ENCODE peak calls at places on chromosomes 13 and 19, in seven cellular contexts. One of them, this sample, is unnamed.

GRCh38 chr13:51874651-51875050 is 12.9 kb downstream of the CCDC70 start:
- DNase-seq in psoas muscle: no peak
- DNase-seq in tibial nerve: no peak
- DNase-seq in H1: no peak
- DNase-seq in trophoblast cell: no peak
- DNase-seq in brain microvascular endothelial cell: no peak
- DNase-seq in testis: no peak
- DNase-seq in this sample: no peak

GRCh38 chr13:102234618-102235017 is 167.2 kb downstream of the FGF14 start:
- DNase-seq in brain microvascular endothelial cell: no peak
- DNase-seq in trophoblast cell: peak; percentile 71
- DNase-seq in testis: no peak
- DNase-seq in H1: no peak
- DNase-seq in psoas muscle: no peak
- DNase-seq in tibial nerve: no peak
- DNase-seq in this sample: no peak

GRCh38 chr13:67023088-67023893 is 206.8 kb downstream of the PCDH9 start:
- DNase-seq in testis: no peak
- DNase-seq in brain microvascular endothelial cell: peak; percentile 89
- DNase-seq in trophoblast cell: no peak
- DNase-seq in psoas muscle: no peak
- DNase-seq in H1: no peak
- DNase-seq in tibial nerve: peak; percentile 12
- DNase-seq in this sample: no peak

GRCh38 chr13:28531195-28531955 is 36.4 kb upstream of the FLT1 start:
- DNase-seq in tibial nerve: no peak
- DNase-seq in brain microvascular endothelial cell: peak; percentile 13
- DNase-seq in psoas muscle: peak; percentile 45
- DNase-seq in testis: peak; percentile 17
- DNase-seq in trophoblast cell: peak; percentile 36
- DNase-seq in H1: peak; percentile 27
- DNase-seq in this sample: no peak

GRCh38 chr13:20828540-20829364 is 55.0 kb upstream of the EEF1AKMT1 start:
- DNase-seq in trophoblast cell: peak; percentile 69
- DNase-seq in brain microvascular endothelial cell: no peak
- DNase-seq in tibial nerve: peak; percentile 70
- DNase-seq in testis: no peak
- DNase-seq in psoas muscle: no peak
- DNase-seq in H1: no peak
- DNase-seq in this sample: no peak

GRCh38 chr13:20402881-20403280 is 122.8 kb downstream of the CRYL1 start:
- DNase-seq in brain microvascular endothelial cell: no peak
- DNase-seq in testis: no peak
- DNase-seq in H1: no peak
- DNase-seq in trophoblast cell: no peak
- DNase-seq in psoas muscle: no peak
- DNase-seq in tibial nerve: no peak
- DNase-seq in this sample: no peak

GRCh38 chr13:46124967-46125933 is 20.4 kb upstream of the CPB2 start:
- DNase-seq in H1: no peak
- DNase-seq in trophoblast cell: peak; percentile 56
- DNase-seq in psoas muscle: no peak
- DNase-seq in testis: no peak
- DNase-seq in tibial nerve: no peak
- DNase-seq in brain microvascular endothelial cell: no peak
- DNase-seq in this sample: no peak

GRCh38 chr19:6032381-6032780 is 54.4 kb upstream of the RANBP3 start:
- DNase-seq in testis: peak; percentile 15
- DNase-seq in trophoblast cell: no peak
- DNase-seq in H1: no peak
- DNase-seq in tibial nerve: no peak
- DNase-seq in brain microvascular endothelial cell: no peak
- DNase-seq in psoas muscle: no peak
- DNase-seq in this sample: no peak

GRCh38 chr13:87426737-87427136 is 244.4 kb upstream of the SLITRK5 start:
- DNase-seq in H1: no peak
- DNase-seq in trophoblast cell: no peak
- DNase-seq in testis: no peak
- DNase-seq in tibial nerve: no peak
- DNase-seq in brain microvascular endothelial cell: no peak
- DNase-seq in psoas muscle: no peak
- DNase-seq in this sample: no peak

GRCh38 chr19:48365602-48366001 is 1.4 kb downstream of the SYNGR4 start:
- DNase-seq in tibial nerve: no peak
- DNase-seq in psoas muscle: no peak
- DNase-seq in brain microvascular endothelial cell: no peak
- DNase-seq in H1: no peak
- DNase-seq in trophoblast cell: no peak
- DNase-seq in testis: no peak
- DNase-seq in this sample: no peak

GRCh38 chr13:27972619-27972877 is 3.4 kb upstream of the CDX2 start:
- DNase-seq in psoas muscle: no peak
- DNase-seq in H1: no peak
- DNase-seq in brain microvascular endothelial cell: no peak
- DNase-seq in testis: no peak
- DNase-seq in tibial nerve: no peak
- DNase-seq in trophoblast cell: no peak
- DNase-seq in this sample: no peak

GRCh38 chr19:28492201-28492600 is 720.8 kb downstream of the UQCRFS1 start:
- DNase-seq in testis: no peak
- DNase-seq in brain microvascular endothelial cell: no peak
- DNase-seq in tibial nerve: no peak
- DNase-seq in trophoblast cell: no peak
- DNase-seq in H1: no peak
- DNase-seq in psoas muscle: no peak
- DNase-seq in this sample: no peak

GRCh38 chr13:107421028-107421427 is 794.3 kb downstream of the LIG4 start:
- DNase-seq in testis: no peak
- DNase-seq in H1: no peak
- DNase-seq in tibial nerve: no peak
- DNase-seq in trophoblast cell: no peak
- DNase-seq in psoas muscle: no peak
- DNase-seq in brain microvascular endothelial cell: peak; percentile 35
- DNase-seq in this sample: no peak

GRCh38 chr13:106865706-106866288 is 297.9 kb upstream of the ARGLU1 start:
- DNase-seq in testis: no peak
- DNase-seq in tibial nerve: no peak
- DNase-seq in psoas muscle: no peak
- DNase-seq in brain microvascular endothelial cell: no peak
- DNase-seq in trophoblast cell: peak; percentile 81
- DNase-seq in H1: no peak
- DNase-seq in this sample: no peak

GRCh38 chr19:44315883-44316282 is 11.1 kb upstream of the ZNF235 start:
- DNase-seq in trophoblast cell: no peak
- DNase-seq in psoas muscle: no peak
- DNase-seq in brain microvascular endothelial cell: no peak
- DNase-seq in H1: no peak
- DNase-seq in tibial nerve: no peak
- DNase-seq in testis: no peak
- DNase-seq in this sample: no peak

GRCh38 chr19:20928371-20928770 is 5.3 kb downstream of the ZNF85 start:
- DNase-seq in trophoblast cell: no peak
- DNase-seq in H1: no peak
- DNase-seq in psoas muscle: no peak
- DNase-seq in tibial nerve: no peak
- DNase-seq in testis: no peak
- DNase-seq in brain microvascular endothelial cell: peak; percentile 94
- DNase-seq in this sample: no peak

GRCh38 chr19:37969695-37970094 is 62.7 kb downstream of the SIPA1L3 start:
- DNase-seq in brain microvascular endothelial cell: no peak
- DNase-seq in testis: no peak
- DNase-seq in tibial nerve: no peak
- DNase-seq in trophoblast cell: no peak
- DNase-seq in psoas muscle: no peak
- DNase-seq in H1: no peak
- DNase-seq in this sample: no peak

GRCh38 chr13:66926200-66926850 is 303.8 kb downstream of the PCDH9 start:
- DNase-seq in brain microvascular endothelial cell: no peak
- DNase-seq in psoas muscle: no peak
- DNase-seq in H1: no peak
- DNase-seq in testis: no peak
- DNase-seq in tibial nerve: no peak
- DNase-seq in trophoblast cell: no peak
- DNase-seq in this sample: no peak

GRCh38 chr13:43156916-43157315 is 133.5 kb downstream of the DNAJC15 start:
- DNase-seq in brain microvascular endothelial cell: no peak
- DNase-seq in H1: no peak
- DNase-seq in psoas muscle: no peak
- DNase-seq in testis: no peak
- DNase-seq in trophoblast cell: no peak
- DNase-seq in tibial nerve: no peak
- DNase-seq in this sample: no peak

GRCh38 chr13:75486146-75486545 is 4.2 kb upstream of the TBC1D4 start:
- DNase-seq in brain microvascular endothelial cell: no peak
- DNase-seq in tibial nerve: no peak
- DNase-seq in testis: no peak
- DNase-seq in H1: no peak
- DNase-seq in trophoblast cell: no peak
- DNase-seq in psoas muscle: no peak
- DNase-seq in this sample: no peak

GRCh38 chr19:54521022-54521859 is 18.6 kb downstream of the LAIR2 start:
- DNase-seq in psoas muscle: no peak
- DNase-seq in trophoblast cell: no peak
- DNase-seq in H1: no peak
- DNase-seq in brain microvascular endothelial cell: no peak
- DNase-seq in testis: no peak
- DNase-seq in tibial nerve: no peak
- DNase-seq in this sample: no peak

GRCh38 chr19:23718802-23719201 is 31.8 kb upstream of the ZNF675 start:
- DNase-seq in testis: no peak
- DNase-seq in tibial nerve: no peak
- DNase-seq in trophoblast cell: no peak
- DNase-seq in brain microvascular endothelial cell: no peak
- DNase-seq in psoas muscle: no peak
- DNase-seq in H1: no peak
- DNase-seq in this sample: no peak

DNA sequence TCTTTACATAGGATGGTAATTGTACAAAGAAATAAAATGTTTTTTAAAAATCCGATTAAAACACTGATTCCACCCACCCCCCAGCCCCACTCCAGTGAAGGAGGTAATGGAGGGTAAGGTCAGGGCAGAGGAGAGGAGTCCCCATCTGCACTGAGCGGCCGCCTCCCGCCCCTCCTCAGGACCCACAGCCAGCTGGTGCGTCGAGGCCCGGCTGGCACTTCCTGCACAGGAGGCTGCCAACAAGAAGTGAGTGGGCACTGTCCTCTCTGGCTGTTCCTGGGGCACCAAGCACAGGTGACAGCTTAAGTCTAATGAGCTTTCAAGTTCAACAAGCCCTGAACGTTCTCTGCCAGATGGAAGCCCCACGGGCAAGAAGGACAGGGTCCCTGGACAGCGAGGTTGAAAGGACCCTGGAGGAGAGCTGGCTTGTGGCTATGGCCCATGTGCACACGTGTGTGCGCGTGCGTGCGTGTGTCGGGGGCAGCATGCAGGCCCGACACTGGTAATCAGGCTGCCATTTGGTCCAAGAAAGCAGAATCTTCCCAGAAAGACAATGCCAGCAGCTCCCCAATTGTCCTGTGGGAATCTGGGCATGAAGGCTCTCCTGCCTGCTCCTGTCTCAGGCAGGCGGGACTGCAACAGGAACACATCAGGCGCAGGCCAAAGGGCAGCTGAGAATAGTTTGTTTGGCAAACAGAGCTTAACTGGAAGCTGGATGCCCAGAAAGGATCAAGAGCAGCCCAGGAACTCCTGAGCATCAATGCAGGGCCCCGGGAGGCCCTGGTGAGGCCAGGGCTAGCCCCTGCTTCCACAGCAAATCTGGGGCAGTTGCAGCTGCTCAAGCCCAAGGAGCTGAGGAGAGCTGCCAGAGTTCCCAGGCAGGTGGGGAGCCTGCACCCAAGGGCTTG is 15.1 kb upstream of the EPHX3 start:
- DNase-seq in tibial nerve: no peak
- DNase-seq in psoas muscle: no peak
- DNase-seq in testis: no peak
- DNase-seq in trophoblast cell: no peak
- DNase-seq in brain microvascular endothelial cell: no peak
- DNase-seq in H1: no peak
- DNase-seq in this sample: no peak
- H3K36me3 ChIP-seq in tibial nerve: peaks cover 12% of the 10 kb centered on the region
- H3K36me3 ChIP-seq in psoas muscle: no peaks in the 10 kb centered on the region
- H3K36me3 ChIP-seq in testis: peaks cover 3% of the 10 kb centered on the region
- H3K36me3 ChIP-seq in trophoblast cell: peaks cover 74% of the 10 kb centered on the region
- H3K36me3 ChIP-seq in brain microvascular endothelial cell: peaks cover 27% of the 10 kb centered on the region
- H3K36me3 ChIP-seq in H1: peaks cover 9% of the 10 kb centered on the region
- H3K36me3 ChIP-seq in this sample: peaks cover 4% of the 10 kb centered on the region

GRCh38 chr13:110479648-110480047 is 81.9 kb downstream of the RAB20 start:
- DNase-seq in psoas muscle: peak; percentile 52
- DNase-seq in trophoblast cell: no peak
- DNase-seq in brain microvascular endothelial cell: no peak
- DNase-seq in testis: no peak
- DNase-seq in H1: no peak
- DNase-seq in tibial nerve: no peak
- DNase-seq in this sample: no peak
- H3K36me3 ChIP-seq in psoas muscle: no peaks in the 10 kb centered on the region
- H3K36me3 ChIP-seq in trophoblast cell: peaks cover 72% of the 10 kb centered on the region
- H3K36me3 ChIP-seq in brain microvascular endothelial cell: peaks cover 89% of the 10 kb centered on the region
- H3K36me3 ChIP-seq in testis: no peaks in the 10 kb centered on the region
- H3K36me3 ChIP-seq in H1: no peaks in the 10 kb centered on the region
- H3K36me3 ChIP-seq in tibial nerve: no peaks in the 10 kb centered on the region
- H3K36me3 ChIP-seq in this sample: peaks cover 61% of the 10 kb centered on the region

DNA sequence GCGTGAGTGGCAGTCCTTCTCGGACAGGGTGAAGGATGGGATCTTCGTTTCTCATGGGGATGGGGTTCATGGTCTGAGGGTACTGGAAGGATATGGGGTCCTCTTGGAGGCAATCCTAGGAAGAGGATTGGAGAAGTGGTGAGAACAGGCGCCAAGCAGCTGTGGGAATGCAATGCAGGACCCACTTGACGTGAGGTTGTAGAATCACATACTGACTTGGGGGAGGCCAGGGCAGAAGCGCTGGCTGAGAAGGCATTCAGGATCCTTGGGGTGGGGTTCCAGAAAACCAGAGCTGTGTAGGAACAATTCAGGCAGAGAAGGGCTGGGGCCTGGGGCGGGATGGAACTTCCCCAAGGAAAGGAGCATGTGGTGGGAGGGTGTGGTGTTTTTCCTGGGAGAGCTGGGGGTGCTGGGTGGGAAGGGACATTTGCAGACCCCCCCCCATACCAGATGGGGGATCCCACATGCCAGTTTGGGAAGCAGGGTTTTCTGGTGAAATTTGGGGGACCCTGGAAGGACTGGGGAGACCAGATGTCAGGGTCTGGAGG is 852 bp downstream of the KLK1 start:
- DNase-seq in brain microvascular endothelial cell: no peak
- DNase-seq in testis: no peak
- DNase-seq in psoas muscle: no peak
- DNase-seq in trophoblast cell: no peak
- DNase-seq in tibial nerve: no peak
- DNase-seq in H1: no peak
- DNase-seq in this sample: no peak
- H3K36me3 ChIP-seq in brain microvascular endothelial cell: no peaks in the 10 kb centered on the region
- H3K36me3 ChIP-seq in testis: no peaks in the 10 kb centered on the region
- H3K36me3 ChIP-seq in psoas muscle: no peaks in the 10 kb centered on the region
- H3K36me3 ChIP-seq in trophoblast cell: no peaks in the 10 kb centered on the region
- H3K36me3 ChIP-seq in tibial nerve: no peaks in the 10 kb centered on the region
- H3K36me3 ChIP-seq in H1: no peaks in the 10 kb centered on the region
- H3K36me3 ChIP-seq in this sample: no peaks in the 10 kb centered on the region

DNA sequence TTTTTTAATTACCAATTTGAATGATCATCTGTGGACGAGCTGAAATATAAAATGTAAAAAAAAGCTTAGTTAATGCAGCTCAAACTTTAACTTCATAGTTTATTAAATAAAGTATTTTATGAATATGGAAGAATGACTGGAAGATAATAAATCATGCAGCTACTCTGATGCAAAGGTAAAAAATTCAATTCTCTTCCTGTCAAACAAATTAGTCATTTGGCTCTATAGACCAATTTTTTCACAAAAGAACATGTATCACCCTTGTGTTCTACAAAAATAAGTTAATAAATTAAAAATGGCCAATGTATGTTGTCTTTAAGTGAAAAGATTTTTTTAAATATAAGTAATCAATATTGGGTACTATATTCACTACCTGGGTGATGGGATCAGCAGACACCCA is 26.2 kb downstream of the EXOSC8 start:
- DNase-seq in trophoblast cell: no peak
- DNase-seq in testis: no peak
- DNase-seq in brain microvascular endothelial cell: no peak
- DNase-seq in tibial nerve: no peak
- DNase-seq in H1: no peak
- DNase-seq in psoas muscle: no peak
- DNase-seq in this sample: no peak
- H3K36me3 ChIP-seq in trophoblast cell: peaks cover 6% of the 10 kb centered on the region
- H3K36me3 ChIP-seq in testis: no peaks in the 10 kb centered on the region
- H3K36me3 ChIP-seq in brain microvascular endothelial cell: peaks cover 49% of the 10 kb centered on the region
- H3K36me3 ChIP-seq in tibial nerve: peaks cover 3% of the 10 kb centered on the region
- H3K36me3 ChIP-seq in H1: peaks cover 14% of the 10 kb centered on the region
- H3K36me3 ChIP-seq in psoas muscle: peaks cover 4% of the 10 kb centered on the region
- H3K36me3 ChIP-seq in this sample: peaks cover 29% of the 10 kb centered on the region

This sample was measured in thoracic aorta.